ENCODE peak calls at places on chromosomes 1 and 21, in eight cellular contexts. One of them, this sample, is unnamed.

GRCh38 chr1:18575620-18576019 is 55.0 kb upstream of the PAX7 start:
- DNase-seq in HCT116: peak; percentile 38
- DNase-seq in MM.1S: no peak
- DNase-seq in SK-N-SH: peak; percentile 80
- DNase-seq in hepatocyte: peak; percentile 63
- DNase-seq in GM23338: peak; percentile 97
- DNase-seq in OCI-LY7: peak; percentile 66
- DNase-seq in PC-3: peak; percentile 61
- DNase-seq in this sample: peak; percentile 49

GRCh38 chr1:146012703-146013565 is 8.6 kb downstream of the HJV start:
- DNase-seq in hepatocyte: peak; percentile 77
- DNase-seq in HCT116: peak; percentile 83
- DNase-seq in PC-3: peak; percentile 96
- DNase-seq in SK-N-SH: peak; percentile 66
- DNase-seq in MM.1S: peak; percentile 81
- DNase-seq in GM23338: peak; percentile 78
- DNase-seq in OCI-LY7: peak; percentile 76
- DNase-seq in this sample: peak; percentile 93

GRCh38 chr1:171226757-171227370 is 21.4 kb upstream of the FMO1 start:
- DNase-seq in OCI-LY7: peak; percentile 73
- DNase-seq in GM23338: peak; percentile 91
- DNase-seq in HCT116: peak; percentile 42
- DNase-seq in SK-N-SH: peak; percentile 26
- DNase-seq in MM.1S: peak; percentile 78
- DNase-seq in hepatocyte: peak; percentile 83
- DNase-seq in PC-3: peak; percentile 83
- DNase-seq in this sample: peak; percentile 79

GRCh38 chr1:67733741-67734690 is 49.0 kb downstream of the GADD45A start:
- DNase-seq in MM.1S: no peak
- DNase-seq in GM23338: no peak
- DNase-seq in hepatocyte: no peak
- DNase-seq in PC-3: no peak
- DNase-seq in OCI-LY7: peak; percentile 61
- DNase-seq in SK-N-SH: no peak
- DNase-seq in HCT116: no peak
- DNase-seq in this sample: no peak

GRCh38 chr1:173330149-173330951 is 123.2 kb upstream of the TNFSF4 start:
- DNase-seq in PC-3: peak; percentile 94
- DNase-seq in GM23338: no peak
- DNase-seq in MM.1S: peak; percentile 44
- DNase-seq in HCT116: no peak
- DNase-seq in hepatocyte: no peak
- DNase-seq in OCI-LY7: peak; percentile 47
- DNase-seq in SK-N-SH: no peak
- DNase-seq in this sample: peak; percentile 89

GRCh38 chr21:28338906-28339305 is 653.8 kb downstream of the LTN1 start:
- DNase-seq in GM23338: no peak
- DNase-seq in MM.1S: no peak
- DNase-seq in hepatocyte: no peak
- DNase-seq in PC-3: no peak
- DNase-seq in SK-N-SH: no peak
- DNase-seq in OCI-LY7: no peak
- DNase-seq in HCT116: no peak
- DNase-seq in this sample: no peak

GRCh38 chr1:117093870-117094621 is 27.5 kb downstream of the TRIM45 start:
- DNase-seq in MM.1S: peak; percentile 68
- DNase-seq in SK-N-SH: peak; percentile 23
- DNase-seq in OCI-LY7: peak; percentile 52
- DNase-seq in PC-3: peak; percentile 52
- DNase-seq in GM23338: peak; percentile 61
- DNase-seq in HCT116: peak; percentile 8
- DNase-seq in hepatocyte: peak; percentile 38
- DNase-seq in this sample: peak; percentile 78

GRCh38 chr21:35565204-35565611 is 495.1 kb downstream of the SETD4 start:
- DNase-seq in hepatocyte: peak; percentile 72
- DNase-seq in GM23338: no peak
- DNase-seq in HCT116: no peak
- DNase-seq in MM.1S: no peak
- DNase-seq in OCI-LY7: no peak
- DNase-seq in PC-3: peak; percentile 93
- DNase-seq in SK-N-SH: no peak
- DNase-seq in this sample: peak; percentile 94

GRCh38 chr1:164588388-164589341 is 29.7 kb downstream of the PBX1 start:
- DNase-seq in OCI-LY7: no peak
- DNase-seq in HCT116: no peak
- DNase-seq in hepatocyte: peak; percentile 83
- DNase-seq in PC-3: no peak
- DNase-seq in GM23338: peak; percentile 89
- DNase-seq in MM.1S: no peak
- DNase-seq in SK-N-SH: peak; percentile 48
- DNase-seq in this sample: peak; percentile 66

GRCh38 chr1:58620926-58621325 is 43.9 kb upstream of the TACSTD2 start:
- DNase-seq in SK-N-SH: no peak
- DNase-seq in hepatocyte: peak; percentile 27
- DNase-seq in PC-3: peak; percentile 52
- DNase-seq in MM.1S: no peak
- DNase-seq in OCI-LY7: no peak
- DNase-seq in HCT116: no peak
- DNase-seq in GM23338: no peak
- DNase-seq in this sample: no peak

GRCh38 chr21:45091540-45092322 is 17.4 kb downstream of the ADARB1 start:
- DNase-seq in MM.1S: no peak
- DNase-seq in SK-N-SH: peak; percentile 51
- DNase-seq in HCT116: no peak
- DNase-seq in hepatocyte: no peak
- DNase-seq in GM23338: no peak
- DNase-seq in PC-3: no peak
- DNase-seq in OCI-LY7: no peak
- DNase-seq in this sample: peak; percentile 70

GRCh38 chr1:78089015-78089414 is 43.2 kb downstream of the GIPC2 start:
- DNase-seq in SK-N-SH: no peak
- DNase-seq in PC-3: no peak
- DNase-seq in GM23338: no peak
- DNase-seq in MM.1S: no peak
- DNase-seq in HCT116: no peak
- DNase-seq in hepatocyte: no peak
- DNase-seq in OCI-LY7: no peak
- DNase-seq in this sample: no peak

GRCh38 chr1:114988095-114988494 is 41.5 kb upstream of the TSHB start:
- DNase-seq in GM23338: no peak
- DNase-seq in HCT116: no peak
- DNase-seq in MM.1S: no peak
- DNase-seq in OCI-LY7: no peak
- DNase-seq in SK-N-SH: no peak
- DNase-seq in hepatocyte: no peak
- DNase-seq in PC-3: no peak
- DNase-seq in this sample: no peak

DNA sequence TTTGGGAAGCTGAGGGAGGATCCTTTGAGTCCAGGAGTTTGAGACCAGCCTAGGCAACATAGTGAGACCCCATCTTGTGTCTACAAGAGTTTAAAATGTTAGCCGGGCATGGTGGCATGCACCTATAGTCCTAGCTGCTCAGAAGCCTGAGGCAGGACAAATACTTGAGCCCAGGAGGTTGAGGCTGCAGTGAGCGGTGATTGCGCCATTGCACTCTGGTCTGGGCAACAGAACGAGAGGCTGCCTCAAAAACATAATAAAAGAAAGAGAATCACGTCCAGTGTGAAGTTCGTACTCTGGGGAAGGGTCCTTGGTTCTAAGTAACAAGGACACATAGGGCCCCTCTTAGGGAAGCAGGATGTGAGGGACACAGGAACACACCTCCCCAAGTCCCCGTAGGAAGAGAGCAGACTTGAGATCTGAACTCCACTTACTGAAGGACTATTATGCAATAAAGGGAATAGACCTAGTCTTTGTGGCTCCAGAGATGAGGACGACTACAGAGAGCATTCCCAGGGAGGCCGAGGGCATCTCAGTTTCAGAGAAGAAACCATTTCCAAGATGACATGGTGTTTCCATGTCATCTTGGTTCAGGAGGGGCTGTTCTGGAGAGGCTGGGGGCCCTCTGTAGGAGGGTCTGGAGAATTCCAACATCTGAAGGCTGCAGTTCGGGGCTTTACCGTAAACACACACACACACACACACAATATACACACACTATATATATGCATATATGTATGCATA is 10.8 kb upstream of the ENO1 start:
- DNase-seq in hepatocyte: no peak
- DNase-seq in MM.1S: no peak
- DNase-seq in GM23338: no peak
- DNase-seq in PC-3: no peak
- DNase-seq in OCI-LY7: no peak
- DNase-seq in SK-N-SH: peak; percentile 32
- DNase-seq in HCT116: no peak
- DNase-seq in this sample: peak; percentile 81
- H3K4me3 ChIP-seq in hepatocyte: no peak overlapping the region
- H3K4me3 ChIP-seq in MM.1S: no peak overlapping the region
- H3K4me3 ChIP-seq in GM23338: no peak overlapping the region
- H3K4me3 ChIP-seq in PC-3: no peak overlapping the region
- H3K4me3 ChIP-seq in OCI-LY7: no peak overlapping the region
- H3K4me3 ChIP-seq in SK-N-SH: no peak overlapping the region
- H3K4me3 ChIP-seq in HCT116: no peak overlapping the region
- H3K4me3 ChIP-seq in this sample: peak overlapping the region; percentile 47

GRCh38 chr1:151814971-151815545 is 9.8 kb upstream of the LINGO4 start:
- DNase-seq in hepatocyte: no peak
- DNase-seq in MM.1S: no peak
- DNase-seq in GM23338: no peak
- DNase-seq in SK-N-SH: no peak
- DNase-seq in OCI-LY7: no peak
- DNase-seq in PC-3: no peak
- DNase-seq in HCT116: no peak
- DNase-seq in this sample: no peak
- H3K9me2 ChIP-seq in hepatocyte: no peaks in the 10 kb centered on the region
- H3K9me2 ChIP-seq in MM.1S: no peaks in the 10 kb centered on the region
- H3K9me2 ChIP-seq in GM23338: no peaks in the 10 kb centered on the region
- H3K9me2 ChIP-seq in SK-N-SH: no peaks in the 10 kb centered on the region
- H3K9me2 ChIP-seq in OCI-LY7: no peaks in the 10 kb centered on the region
- H3K9me2 ChIP-seq in PC-3: no peaks in the 10 kb centered on the region
- H3K9me2 ChIP-seq in HCT116: no peaks in the 10 kb centered on the region
- H3K9me2 ChIP-seq in this sample: no peaks in the 10 kb centered on the region

GRCh38 chr1:200409761-200410565 is at the start of gene ZNF281:
- DNase-seq in GM23338: peak; percentile 99
- DNase-seq in HCT116: peak; percentile 79
- DNase-seq in MM.1S: peak; percentile 98
- DNase-seq in hepatocyte: peak; percentile 98
- DNase-seq in OCI-LY7: peak; percentile 96
- DNase-seq in SK-N-SH: peak; percentile 99
- DNase-seq in PC-3: peak; percentile 99
- DNase-seq in this sample: peak; percentile 97

GRCh38 chr1:200406161-200406797 is 3.6 kb downstream of the ZNF281 start:
- DNase-seq in GM23338: no peak
- DNase-seq in HCT116: no peak
- DNase-seq in PC-3: no peak
- DNase-seq in hepatocyte: no peak
- DNase-seq in OCI-LY7: no peak
- DNase-seq in MM.1S: no peak
- DNase-seq in SK-N-SH: no peak
- DNase-seq in this sample: no peak

GRCh38 chr1:200410566-200410878 is 686 bp upstream of the ZNF281 start:
- DNase-seq in SK-N-SH: peak; percentile 10
- DNase-seq in PC-3: peak; percentile 87
- DNase-seq in GM23338: peak; percentile 91
- DNase-seq in HCT116: peak; percentile 68
- DNase-seq in MM.1S: peak; percentile 88
- DNase-seq in hepatocyte: peak; percentile 59
- DNase-seq in OCI-LY7: peak; percentile 71
- DNase-seq in this sample: peak; percentile 33

GRCh38 chr1:200411406-200412257 is 1.8 kb upstream of the ZNF281 start:
- DNase-seq in MM.1S: no peak
- DNase-seq in SK-N-SH: no peak
- DNase-seq in OCI-LY7: no peak
- DNase-seq in hepatocyte: peak; percentile 17
- DNase-seq in PC-3: no peak
- DNase-seq in GM23338: peak; percentile 94
- DNase-seq in HCT116: no peak
- DNase-seq in this sample: no peak

GRCh38 chr1:200409203-200409760 is 554 bp downstream of the ZNF281 start:
- DNase-seq in OCI-LY7: peak; percentile 38
- DNase-seq in MM.1S: peak; percentile 28
- DNase-seq in GM23338: peak; percentile 57
- DNase-seq in SK-N-SH: no peak
- DNase-seq in PC-3: no peak
- DNase-seq in hepatocyte: peak; percentile 53
- DNase-seq in HCT116: no peak
- DNase-seq in this sample: peak; percentile 56
- TF ChIP-seq EZH2phosphoT487 in OCI-LY7: no peak
- TF ChIP-seq EZH2phosphoT487 in MM.1S: no peak
- TF ChIP-seq EZH2phosphoT487 in GM23338: no peak
- TF ChIP-seq EZH2phosphoT487 in SK-N-SH: no peak
- TF ChIP-seq EZH2phosphoT487 in PC-3: no peak
- TF ChIP-seq EZH2phosphoT487 in hepatocyte: no peak
- TF ChIP-seq EZH2phosphoT487 in HCT116: no peak
- TF ChIP-seq EZH2phosphoT487 in this sample: no peak

GRCh38 chr1:119781434-119782210 is 12.9 kb upstream of the HMGCS2 start:
- DNase-seq in HCT116: no peak
- DNase-seq in SK-N-SH: no peak
- DNase-seq in PC-3: no peak
- DNase-seq in OCI-LY7: no peak
- DNase-seq in MM.1S: no peak
- DNase-seq in GM23338: no peak
- DNase-seq in hepatocyte: no peak
- DNase-seq in this sample: no peak

GRCh38 chr1:119778359-119778758 is 9.7 kb upstream of the HMGCS2 start:
- DNase-seq in PC-3: no peak
- DNase-seq in OCI-LY7: no peak
- DNase-seq in hepatocyte: no peak
- DNase-seq in GM23338: no peak
- DNase-seq in SK-N-SH: no peak
- DNase-seq in MM.1S: no peak
- DNase-seq in HCT116: no peak
- DNase-seq in this sample: no peak

GRCh38 chr1:119782541-119783338 is 14.0 kb upstream of the HMGCS2 start:
- DNase-seq in GM23338: no peak
- DNase-seq in MM.1S: no peak
- DNase-seq in SK-N-SH: no peak
- DNase-seq in hepatocyte: no peak
- DNase-seq in PC-3: peak; percentile 89
- DNase-seq in HCT116: no peak
- DNase-seq in OCI-LY7: no peak
- DNase-seq in this sample: no peak

GRCh38 chr1:119778886-119779560 is 10.3 kb upstream of the HMGCS2 start:
- DNase-seq in hepatocyte: no peak
- DNase-seq in PC-3: no peak
- DNase-seq in OCI-LY7: no peak
- DNase-seq in MM.1S: no peak
- DNase-seq in SK-N-SH: peak; percentile 11
- DNase-seq in HCT116: no peak
- DNase-seq in GM23338: no peak
- DNase-seq in this sample: no peak

DNA sequence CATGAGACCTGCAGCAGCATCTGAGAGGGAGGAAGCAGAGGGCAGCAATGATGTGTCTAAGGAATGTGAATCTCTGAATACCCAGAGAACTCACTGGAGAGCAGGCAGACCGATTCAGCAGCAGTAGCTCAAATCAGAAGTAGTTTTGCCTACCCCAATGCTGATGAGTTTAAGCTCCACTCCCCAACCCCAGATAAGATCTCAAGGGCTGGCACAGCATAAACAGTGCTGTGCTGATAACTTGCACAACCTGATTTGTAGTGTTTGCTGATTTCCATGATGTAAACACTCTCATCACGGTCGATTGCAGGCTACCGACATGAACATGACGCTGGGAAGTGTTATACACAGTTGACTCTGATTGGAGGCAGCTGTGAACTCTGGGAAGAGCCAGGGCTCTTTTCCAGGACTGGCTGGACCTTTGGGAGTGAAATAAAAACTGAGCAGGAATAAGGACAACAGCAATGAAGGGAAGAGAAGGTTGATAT is 11.2 kb upstream of the HMGCS2 start:
- DNase-seq in PC-3: peak; percentile 70
- DNase-seq in GM23338: no peak
- DNase-seq in HCT116: no peak
- DNase-seq in SK-N-SH: peak; percentile 52
- DNase-seq in MM.1S: no peak
- DNase-seq in hepatocyte: peak; percentile 64
- DNase-seq in OCI-LY7: no peak
- DNase-seq in this sample: peak; percentile 67
- H3K4me3 ChIP-seq in PC-3: peak overlapping the region; percentile 46
- H3K4me3 ChIP-seq in GM23338: no peak overlapping the region
- H3K4me3 ChIP-seq in HCT116: no peak overlapping the region
- H3K4me3 ChIP-seq in SK-N-SH: peak overlapping the region; percentile 31
- H3K4me3 ChIP-seq in MM.1S: no peak overlapping the region
- H3K4me3 ChIP-seq in hepatocyte: no peak overlapping the region
- H3K4me3 ChIP-seq in OCI-LY7: no peak overlapping the region
- H3K4me3 ChIP-seq in this sample: peak overlapping the region; percentile 62